ENCODE peak calls at places on chromosomes 11 and 22, in nine cellular contexts. E, S, U, K, G, P, Z, Y and W are unnamed samples.

GRCh38 chr11:12287374-12288211 is 89.8 kb upstream of the PARVA start:
- DNase-seq in S (peak), Y (peak), G (no peak), Z (no peak), P (no peak), K (peak), U (peak), E (peak), W (no peak)

GRCh38 chr22:45262195-45262930 is 21.7 kb upstream of the KIAA0930 start:
- DNase-seq in G (no peak), S (no peak), Z (no peak), E (no peak), K (no peak), Y (no peak), U (no peak), P (no peak), W (no peak)

GRCh38 chr11:77636738-77637344 is 753 bp downstream of the CLNS1A start:
- DNase-seq in P (no peak), Y (no peak), K (no peak), E (peak), Z (no peak), U (no peak), G (no peak), S (no peak), W (peak)

GRCh38 chr11:60625262-60625661 is 74.2 kb upstream of the MS4A8 start:
- DNase-seq in E (peak), S (no peak), K (no peak), Z (no peak), P (no peak), Y (peak), U (no peak), G (no peak), W (no peak)

GRCh38 chr11:108672113-108672512 is 7.2 kb downstream of the DDX10 start:
- DNase-seq in S (no peak), Y (peak), G (no peak), P (no peak), K (no peak), E (peak), U (no peak), Z (no peak), W (peak)

GRCh38 chr11:662689-663274 is 25.7 kb downstream of the DRD4 start:
- DNase-seq in Y (peak), P (peak), G (peak), S (peak), U (peak), Z (peak), K (no peak), E (peak), W (peak)

GRCh38 chr11:129817282-129818051 is 1.8 kb downstream of the TMEM45B start:
- DNase-seq in P (no peak), U (no peak), E (no peak), G (no peak), Y (no peak), K (no peak), Z (no peak), S (no peak), W (no peak)

GRCh38 chr11:36724742-36725387 is 126.8 kb upstream of the RAG2 start:
- DNase-seq in G (no peak), S (no peak), Y (no peak), E (no peak), U (no peak), Z (no peak), P (no peak), K (no peak), W (no peak)

GRCh38 chr11:130369141-130369691 is 54.5 kb upstream of the ZBTB44 start:
- DNase-seq in U (no peak), E (no peak), P (no peak), Y (no peak), G (no peak), S (no peak), Z (no peak), K (no peak), W (no peak)

GRCh38 chr22:43288378-43288777 is 54.8 kb downstream of the SCUBE1 start:
- DNase-seq in P (no peak), E (no peak), U (no peak), G (no peak), Z (no peak), S (no peak), K (no peak), Y (no peak), W (no peak)

GRCh38 chr11:10394229-10395100 is 60.6 kb upstream of the AMPD3 start:
- DNase-seq in G (no peak), K (no peak), U (no peak), E (no peak), P (no peak), Y (peak), S (no peak), Z (no peak), W (no peak)

GRCh38 chr11:134069426-134069921 is 602 bp downstream of the JAM3 start:
- DNase-seq in E (peak), G (no peak), S (peak), K (no peak), Y (peak), U (no peak), P (no peak), Z (no peak), W (peak)

GRCh38 chr11:59283825-59284772 is 71.4 kb upstream of the MPEG1 start:
- DNase-seq in G (no peak), E (peak), K (no peak), U (peak), Y (peak), Z (no peak), P (no peak), S (no peak), W (peak)

GRCh38 chr11:92340839-92341238 is 116.2 kb downstream of the FAT3 start:
- DNase-seq in G (no peak), E (no peak), Y (peak), K (no peak), Z (no peak), S (no peak), P (no peak), U (peak), W (no peak)

GRCh38 chr11:47595029-47595428 is 818 bp upstream of the C1QTNF4 start:
- DNase-seq in E (peak), G (no peak), Y (no peak), S (peak), P (peak), Z (peak), K (no peak), U (no peak), W (peak)

GRCh38 chr11:65781152-65781961 is 581 bp upstream of the AP5B1 start:
- DNase-seq in U (peak), Y (no peak), S (no peak), E (peak), P (no peak), Z (no peak), K (peak), G (peak), W (peak)

GRCh38 chr11:65781962-65782815 is 1.4 kb upstream of the AP5B1 start:
- DNase-seq in G (no peak), E (no peak), P (no peak), Y (no peak), U (no peak), S (no peak), Z (peak), K (no peak), W (no peak)

GRCh38 chr11:65779669-65779918 is 1.2 kb downstream of the AP5B1 start:
- DNase-seq in P (no peak), K (no peak), S (no peak), G (no peak), Z (no peak), E (no peak), U (no peak), Y (no peak), W (no peak)

GRCh38 chr11:65779919-65780769 is 632 bp downstream of the AP5B1 start:
- DNase-seq in Z (peak), G (peak), E (peak), S (peak), P (peak), U (peak), Y (peak), K (peak), W (peak)

DNA sequence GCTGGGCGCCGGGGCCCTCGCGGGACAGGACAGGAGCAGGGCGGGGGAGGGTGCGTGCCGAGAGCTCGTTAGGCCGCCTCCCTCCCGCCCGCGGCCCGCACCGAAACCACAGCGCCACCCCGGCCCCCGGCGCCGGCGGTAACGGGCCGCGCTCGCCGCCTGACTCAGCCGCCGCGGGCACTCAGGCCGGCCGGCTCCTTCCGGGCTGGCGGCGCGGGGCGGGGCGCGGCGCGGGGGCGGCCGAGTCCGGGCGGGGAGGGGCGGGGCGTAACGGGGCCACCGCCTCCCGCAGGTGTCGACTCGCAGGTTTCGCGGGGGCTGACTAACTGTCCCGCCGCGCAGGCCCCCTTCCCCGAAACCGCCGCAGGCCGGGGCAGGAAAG is at the start of gene AP5B1:
- DNase-seq in G (peak), P (peak), Y (peak), K (peak), Z (peak), S (peak), U (peak), E (peak), W (peak)
- H3K4me3 ChIP-seq in G (peak), P (peak), Y (peak), K (peak), Z (peak), S (peak), U (peak), E (peak), W (peak)

DNA sequence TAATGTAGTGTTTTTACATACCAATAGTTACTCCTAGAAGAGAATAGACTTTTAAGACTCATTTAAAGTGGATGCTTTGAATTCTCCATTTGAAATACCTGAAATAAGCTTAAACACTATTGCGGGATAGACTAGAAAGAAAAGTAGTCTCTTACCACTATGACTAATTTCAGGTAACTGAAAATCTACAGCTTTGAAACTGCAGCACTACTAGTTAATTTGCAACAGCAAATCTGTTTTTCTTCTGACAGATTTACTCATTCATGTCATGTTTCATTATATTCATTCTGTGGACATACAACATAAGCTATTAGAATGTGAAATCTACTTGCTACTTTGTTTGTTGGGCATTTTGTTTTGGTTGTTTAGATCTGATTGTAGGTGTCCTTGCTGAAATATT is 153.6 kb downstream of the MAML2 start:
- DNase-seq in Z (no peak), E (no peak), K (no peak), G (no peak), S (no peak), Y (no peak), U (no peak), P (no peak), W (no peak)
- TF ChIP-seq CTCF in Z (no peak), E (no peak), K (no peak), G (no peak), S (no peak), Y (no peak), U (no peak), P (no peak), W (no peak)

GRCh38 chr11:132999519-132999918 is 532.8 kb downstream of the OPCML start:
- DNase-seq in U (no peak), S (peak), G (no peak), K (no peak), Z (no peak), Y (no peak), E (peak), P (no peak), W (no peak)

GRCh38 chr11:132999031-132999430 is 533.3 kb downstream of the OPCML start:
- DNase-seq in Z (no peak), U (no peak), E (no peak), P (no peak), K (no peak), G (no peak), S (no peak), Y (no peak), W (no peak)

GRCh38 chr11:132992838-132993680 is 539.2 kb downstream of the OPCML start:
- DNase-seq in Z (no peak), U (no peak), K (no peak), E (no peak), Y (no peak), P (no peak), G (no peak), S (no peak), W (no peak)

GRCh38 chr11:132997396-132997795 is 534.9 kb downstream of the OPCML start:
- DNase-seq in K (no peak), G (no peak), E (no peak), Y (no peak), U (no peak), S (no peak), P (no peak), Z (no peak), W (no peak)

DNA sequence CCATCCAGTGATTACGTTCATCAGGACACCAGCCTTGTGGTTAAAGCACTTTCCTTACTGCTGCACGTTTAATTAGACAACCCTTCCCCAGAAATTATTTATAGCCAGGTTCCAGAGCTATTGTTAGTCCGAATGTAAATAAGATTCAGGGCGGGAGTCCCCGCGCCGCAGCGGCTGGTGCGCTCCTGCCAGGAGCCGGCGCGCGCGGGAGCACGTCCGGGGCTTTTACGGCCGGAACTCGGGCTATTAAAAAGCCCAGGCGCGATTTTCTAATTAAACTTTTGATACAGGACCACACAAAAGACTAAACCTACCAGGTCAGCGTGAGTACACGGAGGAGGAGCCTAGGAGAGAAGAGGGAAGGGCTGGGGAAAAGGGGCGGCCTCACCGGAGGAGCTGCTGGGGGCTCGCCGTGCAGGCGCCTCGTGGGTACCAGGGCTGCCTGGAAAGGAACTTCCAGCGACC is 538.2 kb downstream of the OPCML start:
- DNase-seq in Y (no peak), P (no peak), U (no peak), Z (no peak), E (peak), G (no peak), S (no peak), K (no peak), W (no peak)
- H3K4me3 ChIP-seq in Y (no peak), P (peak), U (no peak), Z (no peak), E (peak), G (no peak), S (peak), K (no peak), W (no peak)

DNA sequence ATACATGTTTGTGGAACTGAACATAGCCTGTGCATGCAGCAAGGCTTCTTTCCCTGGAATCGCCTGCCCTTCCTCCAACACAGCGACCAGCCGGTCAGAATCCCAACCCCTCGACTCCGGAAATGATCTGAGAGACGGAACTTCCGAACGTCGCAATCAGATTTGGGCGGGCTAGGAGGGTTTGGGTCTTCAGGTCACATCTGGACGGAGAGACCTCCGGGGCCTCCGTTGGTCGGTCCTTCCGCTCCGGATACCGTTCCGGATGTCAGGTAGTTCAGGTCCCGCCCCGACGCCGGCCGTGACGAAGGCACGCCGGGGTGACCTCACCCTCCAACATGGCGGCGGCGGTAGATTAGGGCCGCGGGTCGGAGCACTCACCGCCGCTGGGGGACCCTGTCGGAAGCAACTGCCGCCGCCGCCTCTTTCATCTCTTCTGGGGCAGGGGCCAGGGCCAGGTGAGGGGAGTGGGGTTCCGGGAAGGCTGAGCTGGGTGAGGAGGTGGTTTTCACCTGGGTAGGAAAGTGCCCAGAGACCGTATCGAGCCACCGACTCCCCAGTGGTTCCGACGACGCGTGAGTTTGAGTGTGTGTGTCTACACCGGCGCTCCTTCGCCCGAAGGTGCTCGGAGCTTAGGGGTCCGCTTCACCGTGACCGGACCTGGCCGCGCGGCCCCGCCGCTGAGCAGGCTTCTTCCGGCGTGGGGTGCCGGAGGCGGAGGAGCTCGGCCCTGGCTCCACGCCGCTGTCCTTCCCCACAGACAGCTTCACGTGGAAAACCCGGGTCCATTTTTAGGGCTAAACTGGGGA is at the start of gene BCL2L13:
- DNase-seq in K (peak), Z (peak), Y (peak), E (peak), G (peak), P (peak), S (peak), U (peak), W (peak)
- TF ChIP-seq CTCF in K (no peak), Z (no peak), Y (no peak), E (no peak), G (no peak), P (no peak), S (no peak), U (no peak), W (no peak)

GRCh38 chr11:126405374-126405773 is 49.9 kb downstream of the ST3GAL4 start:
- DNase-seq in S (no peak), Y (no peak), U (peak), K (no peak), E (no peak), P (no peak), Z (no peak), G (no peak), W (peak)

GRCh38 chr11:126403039-126403438 is 47.6 kb downstream of the ST3GAL4 start:
- DNase-seq in Z (no peak), P (no peak), U (peak), S (no peak), Y (no peak), E (no peak), G (no peak), K (peak), W (no peak)

GRCh38 chr11:126405906-126406305 is 50.4 kb downstream of the ST3GAL4 start:
- DNase-seq in S (no peak), Z (no peak), G (no peak), K (peak), U (peak), Y (no peak), P (no peak), E (no peak), W (no peak)

GRCh38 chr11:126404367-126404766 is 48.9 kb downstream of the ST3GAL4 start:
- DNase-seq in S (no peak), E (no peak), K (no peak), P (no peak), Y (no peak), U (no peak), Z (no peak), G (no peak), W (no peak)

DNA sequence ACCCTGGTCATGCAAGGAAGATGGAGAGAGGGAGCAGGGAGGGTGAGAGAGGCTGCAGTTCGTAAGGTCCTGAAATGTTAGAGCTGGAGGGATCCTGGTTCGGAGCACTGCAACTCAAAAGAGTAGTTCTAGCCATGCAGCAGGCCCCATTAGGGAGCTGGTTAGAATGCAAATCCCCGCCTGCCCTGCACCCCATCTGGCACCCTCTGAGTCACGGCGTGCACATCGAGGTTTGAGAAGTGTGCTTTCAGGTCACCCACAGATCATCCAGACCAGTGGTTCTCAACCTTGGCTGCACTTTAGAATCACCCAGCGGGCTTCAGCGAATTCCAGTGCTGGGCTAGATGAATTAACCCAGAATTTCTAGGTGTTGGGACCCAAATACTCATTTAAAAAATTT is 48.2 kb downstream of the ST3GAL4 start:
- DNase-seq in S (no peak), U (no peak), Y (no peak), K (peak), Z (no peak), P (no peak), G (no peak), E (no peak), W (peak)
- H3K4me3 ChIP-seq in S (no peak), U (no peak), Y (no peak), K (no peak), Z (no peak), P (no peak), G (no peak), E (no peak), W (no peak)

GRCh38 chr22:30555282-30556210 is 9.0 kb upstream of the SEC14L6 start:
- DNase-seq in G (no peak), Y (no peak), P (no peak), K (no peak), E (no peak), U (no peak), Z (no peak), S (no peak), W (no peak)
- TF ChIP-seq CTCF in G (no peak), Y (no peak), P (no peak), K (no peak), E (no peak), U (no peak), Z (no peak), S (no peak), W (no peak)